ENCODE peak calls at places on chromosome 18, in six cellular contexts. Y is stimulated activated CD4-positive, alpha-beta T cell treated with anti-CD3 and anti-CD28 coated beads, Interleukin-12 subunit alpha, Interleukin-12 subunit beta, amount 100 ng/mL, for 48 hours; X is GM12878; W is memory B cell; I is epithelial cell of esophagus; J is fibroblast of the conjunctiva. S is an unnamed sample.

GRCh38 chr18:58844871-58845270 is 19.8 kb upstream of the ZNF532 start:
- DNase-seq in Y (no peak), X (no peak), W (no peak), I (peak; percentile 7), J (no peak), S (no peak)

GRCh38 chr18:3773303-3773702 is 323.3 kb downstream of the TGIF1 start:
- DNase-seq in Y (no peak), X (no peak), W (no peak), I (peak; percentile 69), J (no peak), S (no peak)

GRCh38 chr18:45254683-45255082 is 360.6 kb upstream of the SLC14A2 start:
- DNase-seq in Y (no peak), X (no peak), W (no peak), I (no peak), J (peak; percentile 52), S (no peak)

GRCh38 chr18:63963610-63964256 is 6.1 kb upstream of the SERPINB8 start:
- DNase-seq in Y (peak; percentile 14), X (no peak), W (no peak), I (peak; percentile 83), J (peak; percentile 55), S (peak; percentile 76)

GRCh38 chr18:22639626-22640025 is 221.9 kb upstream of the CTAGE1 start:
- DNase-seq in Y (no peak), X (no peak), W (no peak), I (no peak), J (no peak), S (no peak)

GRCh38 chr18:72427721-72428120 is 116.4 kb downstream of the CBLN2 start:
- DNase-seq in Y (no peak), X (no peak), W (no peak), I (peak; percentile 14), J (no peak), S (peak; percentile 57)

GRCh38 chr18:36786686-36787085 is 42.1 kb downstream of the TPGS2 start:
- DNase-seq in Y (no peak), X (no peak), W (no peak), I (peak; percentile 64), J (peak; percentile 54), S (peak; percentile 78)

GRCh38 chr18:35938158-35938557 is 34.3 kb upstream of the RMP24 start:
- DNase-seq in Y (no peak), X (no peak), W (no peak), I (peak; percentile 70), J (no peak), S (no peak)

GRCh38 chr18:45621068-45621511 is 5.8 kb downstream of the SLC14A2 start:
- DNase-seq in Y (no peak), X (no peak), W (peak; percentile 39), I (peak; percentile 56), J (no peak), S (peak; percentile 52)

GRCh38 chr18:63320041-63320689 is 596 bp upstream of the BCL2 start:
- DNase-seq in Y (peak; percentile 68), X (no peak), W (peak; percentile 66), I (peak; percentile 81), J (peak; percentile 66), S (peak; percentile 77)

GRCh38 chr18:9348079-9348671 is 13.6 kb downstream of the TWSG1 start:
- DNase-seq in Y (no peak), X (peak; percentile 60), W (no peak), I (no peak), J (no peak), S (peak; percentile 77)

GRCh38 chr18:70469916-70470315 is 181.1 kb downstream of the SOCS6 start:
- DNase-seq in Y (no peak), X (no peak), W (no peak), I (no peak), J (no peak), S (peak; percentile 43)

GRCh38 chr18:23236876-23237468 is 101.7 kb downstream of the CABLES1 start:
- DNase-seq in Y (no peak), X (no peak), W (no peak), I (no peak), J (no peak), S (no peak)